ENCODE peak calls at places on chromosomes 2 and 18, in ten cellular contexts. G, P, W, I, R, M, X, A, K and F are unnamed samples. For H3K4me1, the result is how much of the 10 kb centered on the place peaks cover.

GRCh38 chr2:185144159-185144919 is 546.0 kb downstream of the ZNF804A start:
- DNase-seq in G (no peak), P (no peak), W (no peak), I (no peak), R (no peak), M (no peak), X (no peak), A (no peak), K (no peak), F (no peak)

GRCh38 chr2:38433607-38433975 is 56.5 kb upstream of the ATL2 start:
- DNase-seq in G (no peak), P (no peak), W (no peak), I (no peak), R (no peak), M (no peak), X (no peak), A (no peak), K (no peak), F (no peak)

GRCh38 chr2:36653967-36654694 is 42.4 kb upstream of the VIT start:
- DNase-seq in G (no peak), P (no peak), W (no peak), I (no peak), R (no peak), M (no peak), X (no peak), A (no peak), K (no peak), F (no peak)

GRCh38 chr2:68918497-68918896 is 34.2 kb downstream of the GKN2 start:
- DNase-seq in G (no peak), P (no peak), W (peak), I (no peak), R (no peak), M (no peak), X (no peak), A (no peak), K (no peak), F (no peak)

GRCh38 chr18:69257861-69258458 is 142.7 kb upstream of the DOK6 start:
- DNase-seq in G (no peak), P (no peak), W (no peak), I (no peak), R (no peak), M (peak), X (no peak), A (peak), K (no peak), F (no peak)

GRCh38 chr18:76958692-76959341 is 136.5 kb downstream of the ZNF236 start:
- DNase-seq in G (peak), P (peak), W (no peak), I (no peak), R (no peak), M (peak), X (no peak), A (peak), K (no peak), F (no peak)

GRCh38 chr2:2590141-2590540 is 259.1 kb upstream of the MYT1L start:
- DNase-seq in G (no peak), P (peak), W (no peak), I (no peak), R (no peak), M (no peak), X (no peak), A (no peak), K (no peak), F (no peak)

GRCh38 chr2:238108423-238109201 is 8.5 kb downstream of the ESPNL start:
- DNase-seq in G (no peak), P (no peak), W (no peak), I (peak), R (no peak), M (no peak), X (no peak), A (no peak), K (no peak), F (peak)

GRCh38 chr2:205461678-205462665 is 220.3 kb upstream of the NRP2 start:
- DNase-seq in G (no peak), P (no peak), W (no peak), I (no peak), R (no peak), M (no peak), X (no peak), A (no peak), K (no peak), F (no peak)

GRCh38 chr2:229713371-229714079 is 830 bp downstream of the DNER start:
- DNase-seq in G (peak), P (no peak), W (peak), I (no peak), R (no peak), M (no peak), X (no peak), A (peak), K (no peak), F (no peak)

GRCh38 chr2:20444993-20445910 is 1.6 kb upstream of the RHOB start:
- DNase-seq in G (no peak), P (no peak), W (no peak), I (no peak), R (no peak), M (peak), X (no peak), A (no peak), K (no peak), F (peak)

GRCh38 chr2:189959450-189959849 is 103.1 kb downstream of the MSTN start:
- DNase-seq in G (peak), P (no peak), W (no peak), I (no peak), R (no peak), M (no peak), X (no peak), A (no peak), K (no peak), F (no peak)

GRCh38 chr2:70790079-70790963 is at the start of gene FIGLA:
- DNase-seq in G (peak), P (no peak), W (no peak), I (no peak), R (no peak), M (peak), X (no peak), A (no peak), K (no peak), F (no peak)

GRCh38 chr18:12838178-12838634 is 45.8 kb downstream of the PTPN2 start:
- DNase-seq in G (peak), P (peak), W (peak), I (no peak), R (no peak), M (no peak), X (no peak), A (peak), K (peak), F (peak)

GRCh38 chr18:48897531-48897930 is 53.2 kb downstream of the SMAD7 start:
- DNase-seq in G (no peak), P (no peak), W (no peak), I (no peak), R (no peak), M (peak), X (no peak), A (no peak), K (no peak), F (peak)

GRCh38 chr2:44470151-44470550 is 108.4 kb downstream of the CAMKMT start:
- DNase-seq in G (no peak), P (no peak), W (no peak), I (no peak), R (no peak), M (no peak), X (no peak), A (no peak), K (no peak), F (no peak)

GRCh38 chr18:58852629-58853028 is 12.0 kb upstream of the ZNF532 start:
- DNase-seq in G (no peak), P (no peak), W (no peak), I (no peak), R (no peak), M (no peak), X (no peak), A (no peak), K (no peak), F (no peak)

GRCh38 chr2:127355407-127356008 is 32.3 kb downstream of the MAP3K2 start:
- DNase-seq in G (peak), P (no peak), W (peak), I (no peak), R (no peak), M (peak), X (peak), A (peak), K (no peak), F (no peak)

GRCh38 chr2:207254526-207255464 is 89.0 kb upstream of the KLF7 start:
- DNase-seq in G (no peak), P (no peak), W (no peak), I (no peak), R (no peak), M (peak), X (no peak), A (peak), K (no peak), F (no peak)

GRCh38 chr2:28663359-28663758 is 88.3 kb upstream of the PPP1CB start:
- DNase-seq in G (no peak), P (no peak), W (peak), I (no peak), R (no peak), M (peak), X (no peak), A (no peak), K (no peak), F (no peak)

GRCh38 chr18:50656841-50657470 is 97.1 kb downstream of the MAPK4 start:
- DNase-seq in G (no peak), P (no peak), W (no peak), I (no peak), R (no peak), M (no peak), X (no peak), A (no peak), K (no peak), F (no peak)

GRCh38 chr2:168649105-168649504 is 153.3 kb upstream of the NOSTRIN start:
- DNase-seq in G (peak), P (no peak), W (no peak), I (no peak), R (no peak), M (no peak), X (no peak), A (no peak), K (no peak), F (no peak)

GRCh38 chr2:218311908-218312756 is 19.8 kb upstream of the TMBIM1 start:
- DNase-seq in G (peak), P (no peak), W (peak), I (no peak), R (no peak), M (no peak), X (no peak), A (no peak), K (peak), F (no peak)

GRCh38 chr2:217942731-217943335 is 60.0 kb downstream of the TNS1 start:
- DNase-seq in G (peak), P (no peak), W (no peak), I (no peak), R (no peak), M (no peak), X (no peak), A (no peak), K (no peak), F (no peak)

GRCh38 chr2:125861461-125861860 is 794.5 kb upstream of the GYPC start:
- DNase-seq in G (no peak), P (no peak), W (no peak), I (no peak), R (no peak), M (no peak), X (no peak), A (no peak), K (no peak), F (no peak)

GRCh38 chr2:188042412-188042811 is 249.3 kb upstream of the GULP1 start:
- DNase-seq in G (no peak), P (no peak), W (peak), I (no peak), R (no peak), M (peak), X (no peak), A (peak), K (no peak), F (no peak)

GRCh38 chr2:161166538-161167409 is 6.5 kb downstream of the TANK start:
- DNase-seq in G (no peak), P (no peak), W (no peak), I (no peak), R (no peak), M (no peak), X (no peak), A (no peak), K (no peak), F (no peak)

GRCh38 chr2:181876614-181877063 is 14.9 kb upstream of the ITPRID2 start:
- DNase-seq in G (no peak), P (no peak), W (peak), I (no peak), R (no peak), M (peak), X (no peak), A (no peak), K (no peak), F (no peak)

GRCh38 chr18:26383454-26384270 is 157.4 kb downstream of the TAF4B start:
- DNase-seq in G (no peak), P (no peak), W (peak), I (no peak), R (peak), M (peak), X (peak), A (peak), K (no peak), F (no peak)

GRCh38 chr2:45712538-45712937 is 61.1 kb downstream of the PRKCE start:
- DNase-seq in G (peak), P (no peak), W (peak), I (no peak), R (no peak), M (no peak), X (no peak), A (no peak), K (no peak), F (no peak)

GRCh38 chr18:56314396-56314795 is 324.0 kb downstream of the TXNL1 start:
- DNase-seq in G (peak), P (no peak), W (peak), I (no peak), R (no peak), M (peak), X (no peak), A (peak), K (no peak), F (no peak)

GRCh38 chr2:24566630-24567029 is 75.6 kb downstream of the NCOA1 start:
- DNase-seq in G (no peak), P (no peak), W (no peak), I (no peak), R (no peak), M (no peak), X (no peak), A (no peak), K (no peak), F (no peak)

GRCh38 chr2:234290196-234290595 is 206.7 kb downstream of the ARL4C start:
- DNase-seq in G (no peak), P (no peak), W (no peak), I (no peak), R (no peak), M (no peak), X (no peak), A (no peak), K (no peak), F (no peak)

GRCh38 chr18:60389314-60389713 is 16.7 kb upstream of the MC4R start:
- DNase-seq in G (no peak), P (no peak), W (no peak), I (no peak), R (no peak), M (no peak), X (no peak), A (no peak), K (no peak), F (no peak)

GRCh38 chr2:82954868-82955267 is 1504.2 kb downstream of the SUCLG1 start:
- DNase-seq in G (no peak), P (no peak), W (no peak), I (no peak), R (no peak), M (no peak), X (no peak), A (no peak), K (no peak), F (no peak)

GRCh38 chr18:62326646-62327348 is 1.7 kb downstream of the TNFRSF11A start:
- DNase-seq in G (no peak), P (no peak), W (no peak), I (no peak), R (no peak), M (no peak), X (no peak), A (no peak), K (no peak), F (no peak)

GRCh38 chr18:62324355-62324828 is 718 bp upstream of the TNFRSF11A start:
- DNase-seq in G (no peak), P (no peak), W (no peak), I (no peak), R (no peak), M (no peak), X (no peak), A (no peak), K (no peak), F (no peak)

GRCh38 chr18:62323483-62324354 is 1.4 kb upstream of the TNFRSF11A start:
- DNase-seq in G (no peak), P (no peak), W (no peak), I (no peak), R (no peak), M (no peak), X (no peak), A (no peak), K (no peak), F (no peak)

GRCh38 chr18:62325806-62326645 is 916 bp downstream of the TNFRSF11A start:
- DNase-seq in G (peak), P (no peak), W (no peak), I (no peak), R (no peak), M (peak), X (no peak), A (peak), K (peak), F (no peak)

GRCh38 chr18:62324917-62325805 is at the start of gene TNFRSF11A:
- DNase-seq in G (peak), P (peak), W (peak), I (peak), R (no peak), M (peak), X (peak), A (peak), K (peak), F (no peak)
- TF ChIP-seq CTCF in G (peak), P (no peak), W (peak), I (no peak), R (peak), M (peak), X (no peak), A (no peak), K (peak), F (peak)

DNA sequence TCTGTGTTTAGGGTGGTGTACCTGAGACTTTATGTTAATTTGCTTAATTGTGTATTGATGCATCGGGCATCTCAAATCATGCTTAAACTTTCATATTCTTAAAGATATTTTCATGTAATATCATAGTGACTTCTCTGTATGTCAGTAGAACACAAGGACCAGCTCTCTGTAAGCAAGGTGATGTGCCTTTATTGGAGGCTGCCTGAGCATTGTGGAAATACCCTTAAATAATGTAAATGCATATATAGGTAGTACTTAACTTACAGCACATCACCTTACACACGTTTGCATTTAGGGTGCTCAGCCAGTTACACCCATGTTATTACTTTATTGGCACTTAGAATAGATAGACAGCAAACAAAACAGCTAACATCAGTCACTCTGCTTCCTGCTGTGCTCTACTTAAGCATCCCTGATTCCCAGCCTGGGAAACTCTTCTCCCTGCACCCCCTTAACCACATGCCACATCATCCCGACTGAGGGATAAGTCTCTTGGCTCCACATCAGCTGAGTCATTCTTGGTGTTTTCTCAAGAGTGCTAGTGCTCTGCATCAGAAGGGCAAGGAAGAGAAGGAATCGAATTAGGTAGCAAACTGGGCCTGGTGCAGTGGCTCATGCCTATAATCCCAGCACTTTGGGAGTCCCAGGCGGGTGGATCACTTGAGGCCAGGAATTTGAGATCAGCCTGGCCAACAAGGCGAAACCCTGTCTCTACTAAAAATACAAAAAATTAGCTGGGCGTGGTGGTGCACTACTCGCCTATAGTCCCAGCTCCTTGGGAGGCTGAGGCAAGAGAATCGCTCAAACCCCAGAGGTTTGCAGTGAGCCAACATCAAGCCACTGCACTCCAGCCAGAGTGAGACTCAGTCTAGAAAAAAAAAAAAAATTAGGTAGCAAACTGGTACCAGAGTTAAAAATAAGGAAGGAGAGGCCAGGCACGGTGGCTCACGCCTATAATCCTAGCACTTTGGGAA is 108.7 kb downstream of the MAP3K20 start:
- DNase-seq in G (no peak), P (no peak), W (peak), I (no peak), R (peak), M (peak), X (no peak), A (peak), K (no peak), F (peak)
- H3K4me1 ChIP-seq in G (under half), P (under half), W (half or more), I (under half), R (half or more), M (under half), X (under half), A (under half), K (under half), F (half or more)

GRCh38 chr2:9003366-9003615 is 193 bp downstream of the MBOAT2 start:
- DNase-seq in G (no peak), P (no peak), W (no peak), I (no peak), R (no peak), M (no peak), X (no peak), A (no peak), K (no peak), F (no peak)

GRCh38 chr2:9001778-9002177 is 1.7 kb downstream of the MBOAT2 start:
- DNase-seq in G (no peak), P (no peak), W (no peak), I (no peak), R (no peak), M (no peak), X (no peak), A (no peak), K (no peak), F (no peak)

GRCh38 chr2:9001229-9001628 is 2.3 kb downstream of the MBOAT2 start:
- DNase-seq in G (no peak), P (no peak), W (peak), I (no peak), R (peak), M (peak), X (no peak), A (no peak), K (peak), F (no peak)

GRCh38 chr2:9002637-9003365 is 683 bp downstream of the MBOAT2 start:
- DNase-seq in G (peak), P (no peak), W (peak), I (no peak), R (no peak), M (peak), X (no peak), A (peak), K (no peak), F (no peak)

GRCh38 chr2:9002313-9002636 is 1.2 kb downstream of the MBOAT2 start:
- DNase-seq in G (no peak), P (no peak), W (no peak), I (no peak), R (no peak), M (no peak), X (no peak), A (no peak), K (no peak), F (no peak)
- H3K4me3 ChIP-seq in G (no peak), P (no peak), W (peak), I (peak), R (peak), M (peak), X (peak), A (peak), K (no peak), F (peak)

GRCh38 chr2:214382229-214382628 is 28.6 kb upstream of the VWC2L start:
- DNase-seq in G (no peak), P (no peak), W (no peak), I (no peak), R (no peak), M (no peak), X (no peak), A (no peak), K (no peak), F (no peak)

GRCh38 chr2:214379227-214379626 is 31.6 kb upstream of the VWC2L start:
- DNase-seq in G (no peak), P (no peak), W (no peak), I (no peak), R (no peak), M (no peak), X (no peak), A (no peak), K (no peak), F (no peak)

GRCh38 chr2:214376631-214377624 is 33.9 kb upstream of the VWC2L start:
- DNase-seq in G (no peak), P (no peak), W (no peak), I (no peak), R (no peak), M (no peak), X (no peak), A (no peak), K (no peak), F (no peak)

DNA sequence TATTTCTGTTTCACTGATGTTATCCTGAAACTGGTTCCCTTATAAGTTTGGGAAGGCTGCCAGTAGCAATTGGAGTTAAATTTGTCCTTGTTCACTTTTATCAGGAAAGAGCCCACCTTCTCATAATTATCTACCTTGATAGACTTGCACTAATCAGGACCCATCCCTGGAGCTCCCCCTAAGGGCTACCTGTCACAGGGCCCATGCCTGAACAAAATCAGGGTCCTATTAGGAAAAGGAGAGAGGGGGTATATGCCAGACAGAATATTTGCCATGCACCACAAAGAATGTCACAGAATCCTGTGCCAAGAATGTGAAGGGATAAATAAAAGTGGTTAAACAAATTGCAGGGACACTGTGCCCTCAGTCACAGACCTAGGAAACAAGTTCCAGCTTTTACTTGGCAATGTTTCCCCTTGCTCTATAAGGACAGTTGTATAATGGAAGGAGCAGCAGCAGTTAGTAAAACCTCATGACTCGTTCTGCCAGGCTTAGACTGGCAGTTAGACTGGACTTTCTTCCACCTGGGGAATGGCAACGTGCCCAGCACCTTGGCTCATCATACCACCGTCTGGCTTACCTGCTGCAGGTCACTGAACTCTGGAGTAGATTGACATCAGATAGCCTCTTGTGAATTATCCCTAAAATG is 32.3 kb upstream of the VWC2L start:
- DNase-seq in G (peak), P (no peak), W (no peak), I (no peak), R (no peak), M (no peak), X (no peak), A (no peak), K (peak), F (no peak)
- TF ChIP-seq CTCF in G (no peak), P (no peak), W (no peak), I (no peak), R (no peak), M (no peak), X (no peak), A (no peak), K (no peak), F (no peak)